ENCODE peak calls at places on chromosomes 3 and 15, in nine cellular contexts. C is kidney tubule cell; N is KBM-7; K is stimulated activated naive B cell treated with anti-CD40 and anti-IgM and Interleukin-4, amounts not matched to agents 10 μg/mL and 1 μg/mL and 100 μg/mL, for 72 hours; J is heart right ventricle; H is cardiac muscle cell; A is T-cell; P is HCT116; I is AG09309. E is an unnamed sample.

GRCh38 chr15:76222159-76222558 is 89.1 kb downstream of the ETFA start:
- DNase-seq in A (no peak), J (no peak), C (no peak), N (no peak), K (no peak), P (no peak), I (no peak), H (no peak), E (no peak)

GRCh38 chr15:63483521-63484371 is 20.6 kb upstream of the USP3 start:
- DNase-seq in P (no peak), C (no peak), A (no peak), N (no peak), H (no peak), J (no peak), K (no peak), I (no peak), E (no peak)

GRCh38 chr3:14511971-14512943 is 27.9 kb downstream of the GRIP2 start:
- DNase-seq in N (no peak), C (no peak), K (no peak), A (no peak), H (no peak), P (no peak), J (no peak), I (no peak), E (peak)

GRCh38 chr15:38698215-38698614 is 133.6 kb upstream of the RASGRP1 start:
- DNase-seq in P (no peak), I (no peak), K (no peak), C (no peak), J (no peak), A (no peak), H (no peak), N (peak), E (no peak)

GRCh38 chr3:141412936-141413354 is 44.6 kb downstream of the ZBTB38 start:
- DNase-seq in J (peak), H (no peak), A (no peak), K (no peak), N (no peak), I (peak), C (no peak), P (no peak), E (no peak)

GRCh38 chr3:147958754-147959153 is 549.6 kb downstream of the ZIC1 start:
- DNase-seq in I (no peak), N (no peak), J (no peak), K (no peak), C (no peak), A (no peak), H (no peak), P (no peak), E (no peak)

GRCh38 chr3:128723477-128723876 is 2.5 kb upstream of the RAB7A start:
- DNase-seq in J (no peak), C (no peak), A (no peak), P (no peak), I (no peak), K (no peak), N (no peak), H (no peak), E (no peak)

GRCh38 chr15:38021259-38021658 is 86.8 kb downstream of the TMCO5A start:
- DNase-seq in P (no peak), A (no peak), C (no peak), J (no peak), H (no peak), K (peak), N (no peak), I (no peak), E (no peak)

GRCh38 chr15:87792250-87793030 is 464.1 kb downstream of the NTRK3 start:
- DNase-seq in P (no peak), C (no peak), N (no peak), K (no peak), I (no peak), A (no peak), H (no peak), J (no peak), E (no peak)

GRCh38 chr15:58666957-58667356 is 82.5 kb downstream of the ADAM10 start:
- DNase-seq in A (no peak), P (no peak), K (no peak), C (no peak), J (no peak), I (no peak), H (no peak), N (no peak), E (no peak)

GRCh38 chr3:10192953-10193691 is 28.4 kb downstream of the IRAK2 start:
- DNase-seq in A (peak), P (no peak), I (peak), N (peak), C (peak), H (no peak), J (no peak), K (peak), E (no peak)

GRCh38 chr3:151439652-151440125 is 21.2 kb downstream of the IGSF10 start:
- DNase-seq in K (peak), N (peak), A (no peak), H (peak), P (peak), I (peak), C (peak), J (peak), E (peak)

GRCh38 chr15:81256916-81257315 is 60.2 kb downstream of the IL16 start:
- DNase-seq in H (no peak), A (no peak), P (peak), J (no peak), K (no peak), I (peak), N (peak), C (peak), E (no peak)

GRCh38 chr3:15284121-15284889 is 48.1 kb downstream of the SH3BP5 start:
- DNase-seq in A (no peak), H (peak), K (no peak), P (no peak), N (no peak), J (peak), I (no peak), C (peak), E (no peak)

GRCh38 chr15:88249220-88249619 is 7.3 kb downstream of the NTRK3 start:
- DNase-seq in N (no peak), I (no peak), K (no peak), A (no peak), P (no peak), H (no peak), C (no peak), J (no peak), E (no peak)